ENCODE peak calls at places on chromosome 5, in five cellular contexts. One of them, this sample, is unnamed.

GRCh38 chr5:16894236-16895057 is 41.6 kb downstream of the MYO10 start:
- DNase-seq in sigmoid colon: no peak
- DNase-seq in HepG2: peak
- DNase-seq in stomach: peak
- DNase-seq in suprapubic skin: no peak
- DNase-seq in this sample: peak

GRCh38 chr5:37090781-37091180 is 158.4 kb downstream of the CPLANE1 start:
- DNase-seq in sigmoid colon: no peak
- DNase-seq in HepG2: no peak
- DNase-seq in stomach: no peak
- DNase-seq in suprapubic skin: no peak
- DNase-seq in this sample: no peak

GRCh38 chr5:109987970-109988369 is 298.2 kb downstream of the MAN2A1 start:
- DNase-seq in sigmoid colon: no peak
- DNase-seq in HepG2: no peak
- DNase-seq in stomach: no peak
- DNase-seq in suprapubic skin: no peak
- DNase-seq in this sample: no peak

GRCh38 chr5:20601678-20602100 is 613.7 kb upstream of the CDH18 start:
- DNase-seq in sigmoid colon: no peak
- DNase-seq in HepG2: no peak
- DNase-seq in stomach: no peak
- DNase-seq in suprapubic skin: no peak
- DNase-seq in this sample: no peak

GRCh38 chr5:17216176-17216973 is 1.1 kb upstream of the BASP1 start:
- DNase-seq in sigmoid colon: peak
- DNase-seq in HepG2: peak
- DNase-seq in stomach: peak
- DNase-seq in suprapubic skin: peak
- DNase-seq in this sample: peak

GRCh38 chr5:148998174-148998797 is 64.6 kb downstream of the SH3TC2 start:
- DNase-seq in sigmoid colon: no peak
- DNase-seq in HepG2: peak
- DNase-seq in stomach: no peak
- DNase-seq in suprapubic skin: no peak
- DNase-seq in this sample: no peak

GRCh38 chr5:147515269-147515668 is 5.4 kb upstream of the DPYSL3 start:
- DNase-seq in sigmoid colon: no peak
- DNase-seq in HepG2: no peak
- DNase-seq in stomach: no peak
- DNase-seq in suprapubic skin: no peak
- DNase-seq in this sample: no peak

GRCh38 chr5:159451197-159452052 is 121.1 kb upstream of the IL12B start:
- DNase-seq in sigmoid colon: peak
- DNase-seq in HepG2: no peak
- DNase-seq in stomach: no peak
- DNase-seq in suprapubic skin: no peak
- DNase-seq in this sample: no peak

GRCh38 chr5:109561447-109561846 is 128.3 kb upstream of the MAN2A1 start:
- DNase-seq in sigmoid colon: no peak
- DNase-seq in HepG2: no peak
- DNase-seq in stomach: no peak
- DNase-seq in suprapubic skin: no peak
- DNase-seq in this sample: no peak

GRCh38 chr5:103487253-103487652 is 75.3 kb downstream of the NUDT12 start:
- DNase-seq in sigmoid colon: no peak
- DNase-seq in HepG2: no peak
- DNase-seq in stomach: no peak
- DNase-seq in suprapubic skin: no peak
- DNase-seq in this sample: no peak

GRCh38 chr5:164742025-164742424 is 1236.6 kb downstream of the MAT2B start:
- DNase-seq in sigmoid colon: no peak
- DNase-seq in HepG2: no peak
- DNase-seq in stomach: no peak
- DNase-seq in suprapubic skin: no peak
- DNase-seq in this sample: no peak

GRCh38 chr5:78719504-78720233 is 71.1 kb upstream of the LHFPL2 start:
- DNase-seq in sigmoid colon: no peak
- DNase-seq in HepG2: no peak
- DNase-seq in stomach: no peak
- DNase-seq in suprapubic skin: no peak
- DNase-seq in this sample: no peak

GRCh38 chr5:169778622-169779596 is 141.8 kb downstream of the DOCK2 start:
- DNase-seq in sigmoid colon: no peak
- DNase-seq in HepG2: no peak
- DNase-seq in stomach: no peak
- DNase-seq in suprapubic skin: no peak
- DNase-seq in this sample: no peak

GRCh38 chr5:177329883-177330282 is 18.2 kb upstream of the MXD3 start:
- DNase-seq in sigmoid colon: no peak
- DNase-seq in HepG2: no peak
- DNase-seq in stomach: no peak
- DNase-seq in suprapubic skin: no peak
- DNase-seq in this sample: no peak

GRCh38 chr5:39148983-39149534 is 70.3 kb downstream of the FYB1 start:
- DNase-seq in sigmoid colon: no peak
- DNase-seq in HepG2: peak
- DNase-seq in stomach: no peak
- DNase-seq in suprapubic skin: no peak
- DNase-seq in this sample: no peak

GRCh38 chr5:140347382-140347781 is 979 bp upstream of the HBEGF start:
- DNase-seq in sigmoid colon: no peak
- DNase-seq in HepG2: no peak
- DNase-seq in stomach: no peak
- DNase-seq in suprapubic skin: no peak
- DNase-seq in this sample: no peak

GRCh38 chr5:140345919-140346347 is 470 bp downstream of the HBEGF start:
- DNase-seq in sigmoid colon: peak
- DNase-seq in HepG2: peak
- DNase-seq in stomach: peak
- DNase-seq in suprapubic skin: no peak
- DNase-seq in this sample: peak

GRCh38 chr5:140348104-140348503 is 1.7 kb upstream of the HBEGF start:
- DNase-seq in sigmoid colon: no peak
- DNase-seq in HepG2: no peak
- DNase-seq in stomach: no peak
- DNase-seq in suprapubic skin: no peak
- DNase-seq in this sample: peak

GRCh38 chr5:140344683-140345423 is 1.6 kb downstream of the HBEGF start:
- DNase-seq in sigmoid colon: no peak
- DNase-seq in HepG2: no peak
- DNase-seq in stomach: peak
- DNase-seq in suprapubic skin: no peak
- DNase-seq in this sample: peak

DNA sequence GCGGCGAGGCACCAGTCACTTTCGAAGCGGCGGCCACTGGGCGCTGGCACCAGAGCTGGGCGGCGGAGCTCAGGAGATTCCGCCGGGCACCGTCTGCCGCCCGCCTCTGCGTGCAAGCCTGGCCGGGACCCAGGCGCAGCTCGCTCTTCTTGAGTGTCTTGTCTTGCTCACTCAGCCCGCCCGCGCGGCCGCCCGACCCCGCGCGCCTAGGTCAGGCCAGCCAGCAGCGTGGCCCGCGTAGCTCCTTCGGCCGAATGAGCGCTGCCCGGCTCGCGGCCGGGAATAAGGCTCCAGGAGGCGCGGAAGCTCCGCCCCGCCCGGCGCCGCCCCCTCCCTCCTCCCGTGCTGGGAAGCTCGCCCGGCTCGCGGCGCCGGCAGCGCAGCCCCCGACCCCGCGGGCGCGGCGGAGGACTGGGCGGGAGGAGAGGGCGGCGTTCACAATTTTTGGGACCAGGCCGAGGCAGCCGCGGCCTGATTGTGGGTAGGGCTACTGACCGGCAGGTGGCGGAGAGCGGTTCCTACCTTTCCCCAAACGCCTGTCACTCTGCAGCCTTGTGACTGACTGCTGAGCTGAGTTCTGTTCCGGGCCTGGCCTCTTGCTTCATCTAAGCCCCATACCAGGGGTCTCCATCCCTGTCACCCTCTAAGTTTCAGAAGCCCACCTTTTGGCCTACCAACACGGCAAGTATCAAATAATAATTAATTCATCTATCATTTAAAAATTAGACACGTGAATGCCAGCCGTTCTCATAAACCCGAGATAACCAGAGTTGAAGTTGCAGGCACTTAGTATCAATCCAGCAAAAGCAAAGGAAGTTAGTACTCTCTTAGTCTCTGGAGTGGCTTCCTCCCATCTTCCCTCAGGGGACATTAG is at the start of gene HBEGF:
- DNase-seq in sigmoid colon: peak
- DNase-seq in HepG2: peak
- DNase-seq in stomach: peak
- DNase-seq in suprapubic skin: peak
- DNase-seq in this sample: peak
- TF ChIP-seq EP300 in sigmoid colon: no peak
- TF ChIP-seq EP300 in HepG2: no peak
- TF ChIP-seq EP300 in stomach: no peak
- TF ChIP-seq EP300 in suprapubic skin: no peak
- TF ChIP-seq EP300 in this sample: no peak

GRCh38 chr5:62127098-62127736 is 178.8 kb upstream of the KIF2A start:
- DNase-seq in sigmoid colon: no peak
- DNase-seq in HepG2: no peak
- DNase-seq in stomach: no peak
- DNase-seq in suprapubic skin: no peak
- DNase-seq in this sample: no peak
- TF ChIP-seq POLR2AphosphoS5 in sigmoid colon: no peak
- TF ChIP-seq POLR2AphosphoS5 in HepG2: no peak
- TF ChIP-seq POLR2AphosphoS5 in stomach: no peak
- TF ChIP-seq POLR2AphosphoS5 in suprapubic skin: no peak
- TF ChIP-seq POLR2AphosphoS5 in this sample: no peak

DNA sequence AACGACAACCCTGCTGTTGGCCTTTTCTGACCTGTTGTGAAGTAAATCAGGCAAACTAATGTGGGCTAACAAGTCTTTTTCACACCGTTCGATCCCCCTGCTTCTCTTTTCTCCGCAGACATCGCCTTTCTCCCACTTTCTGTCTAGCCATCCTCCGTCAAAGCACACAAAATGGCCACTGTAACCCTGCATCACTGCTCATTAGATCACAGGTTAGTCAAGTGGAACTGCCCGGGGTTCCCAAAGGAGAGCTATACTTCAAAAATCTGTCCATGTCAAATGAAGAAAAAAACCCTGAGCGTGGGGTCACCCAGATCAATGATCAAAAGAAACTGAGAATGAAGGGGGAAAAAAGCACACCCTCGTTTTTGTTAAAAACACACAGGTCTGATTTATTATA is 212.1 kb downstream of the ARL15 start:
- DNase-seq in sigmoid colon: no peak
- DNase-seq in HepG2: no peak
- DNase-seq in stomach: no peak
- DNase-seq in suprapubic skin: no peak
- DNase-seq in this sample: no peak
- H3K4me3 ChIP-seq in sigmoid colon: no peak
- H3K4me3 ChIP-seq in HepG2: no peak
- H3K4me3 ChIP-seq in stomach: no peak
- H3K4me3 ChIP-seq in suprapubic skin: no peak
- H3K4me3 ChIP-seq in this sample: no peak

GRCh38 chr5:171989276-171989675 is 17.2 kb downstream of the FBXW11 start:
- DNase-seq in sigmoid colon: no peak
- DNase-seq in HepG2: no peak
- DNase-seq in stomach: no peak
- DNase-seq in suprapubic skin: no peak
- DNase-seq in this sample: no peak
- TF ChIP-seq EP300 in sigmoid colon: no peak
- TF ChIP-seq EP300 in HepG2: no peak
- TF ChIP-seq EP300 in stomach: no peak
- TF ChIP-seq EP300 in suprapubic skin: no peak
- TF ChIP-seq EP300 in this sample: no peak

GRCh38 chr5:9226026-9226536 is 319.8 kb downstream of the SEMA5A start:
- DNase-seq in sigmoid colon: no peak
- DNase-seq in HepG2: no peak
- DNase-seq in stomach: no peak
- DNase-seq in suprapubic skin: no peak
- DNase-seq in this sample: no peak

GRCh38 chr5:9218358-9218757 is 327.5 kb downstream of the SEMA5A start:
- DNase-seq in sigmoid colon: no peak
- DNase-seq in HepG2: no peak
- DNase-seq in stomach: no peak
- DNase-seq in suprapubic skin: no peak
- DNase-seq in this sample: no peak

DNA sequence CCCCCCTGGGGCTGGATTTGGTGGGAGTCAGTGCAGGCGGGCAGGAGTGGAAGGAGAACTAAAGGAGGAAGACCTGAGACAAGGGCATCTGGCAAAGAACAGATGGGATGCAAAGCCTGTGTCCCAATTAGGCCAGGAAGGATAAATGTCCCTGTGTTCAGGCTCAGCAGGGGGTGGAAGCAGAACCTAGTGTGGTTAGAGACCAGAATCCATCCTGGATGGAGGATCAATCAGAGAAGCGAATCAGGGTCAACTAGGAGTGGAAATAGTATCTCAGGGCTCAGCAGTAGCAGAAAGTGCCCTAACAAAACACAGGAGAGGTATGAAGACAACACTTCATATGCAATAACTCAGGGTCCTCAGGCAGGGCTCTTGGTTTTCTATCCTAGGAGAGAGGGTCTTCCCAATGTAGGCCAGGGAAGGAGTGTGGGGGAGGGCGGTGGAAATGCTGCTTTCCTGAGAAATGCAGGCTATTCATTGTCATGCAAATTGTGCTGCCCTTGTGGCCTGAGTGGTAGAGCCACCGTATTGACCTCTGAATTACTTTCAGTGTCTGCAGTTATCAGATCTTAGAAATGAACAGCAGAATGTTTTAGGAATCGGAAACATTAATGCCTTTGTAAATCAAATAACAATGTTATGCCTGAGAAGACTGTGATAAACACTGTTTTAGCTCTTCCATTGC is 323.7 kb downstream of the SEMA5A start:
- DNase-seq in sigmoid colon: no peak
- DNase-seq in HepG2: no peak
- DNase-seq in stomach: no peak
- DNase-seq in suprapubic skin: no peak
- DNase-seq in this sample: no peak
- TF ChIP-seq POLR2AphosphoS5 in sigmoid colon: no peak
- TF ChIP-seq POLR2AphosphoS5 in HepG2: no peak
- TF ChIP-seq POLR2AphosphoS5 in stomach: no peak
- TF ChIP-seq POLR2AphosphoS5 in suprapubic skin: no peak
- TF ChIP-seq POLR2AphosphoS5 in this sample: no peak

GRCh38 chr5:93574041-93574938 is 6.7 kb downstream of the NR2F1-AS1 start:
- DNase-seq in sigmoid colon: no peak
- DNase-seq in HepG2: no peak
- DNase-seq in stomach: no peak
- DNase-seq in suprapubic skin: no peak
- DNase-seq in this sample: no peak
- H3K4me3 ChIP-seq in sigmoid colon: no peak
- H3K4me3 ChIP-seq in HepG2: no peak
- H3K4me3 ChIP-seq in stomach: peak
- H3K4me3 ChIP-seq in suprapubic skin: no peak
- H3K4me3 ChIP-seq in this sample: no peak

GRCh38 chr5:121008041-121008440 is 543.9 kb downstream of the PRR16 start:
- DNase-seq in sigmoid colon: no peak
- DNase-seq in HepG2: no peak
- DNase-seq in stomach: no peak
- DNase-seq in suprapubic skin: no peak
- DNase-seq in this sample: no peak
- TF ChIP-seq EP300 in sigmoid colon: no peak
- TF ChIP-seq EP300 in HepG2: no peak
- TF ChIP-seq EP300 in stomach: no peak
- TF ChIP-seq EP300 in suprapubic skin: no peak
- TF ChIP-seq EP300 in this sample: no peak

This sample was measured in transverse colon.